ENCODE peak calls at places on chromosomes 7 and 10, in five cellular contexts. I is stimulated activated CD4-positive, alpha-beta T cell treated with anti-CD3 and anti-CD28 coated beads, Interleukin-2, amount 100 ng/mL, for 48 hours; V is NCI-H1417; B is SJSA1; W is left lung. J is an unnamed sample.

GRCh38 chr7:27143022-27143949 is at the start of gene HOXA5:
- DNase-seq in I (no peak), V (peak; percentile 93), W (no peak), B (peak; percentile 76), J (peak; percentile 70)

GRCh38 chr10:34689053-34689452 is 126.0 kb downstream of the PARD3 start:
- DNase-seq in V (peak; percentile 63), W (no peak), I (no peak), B (no peak), J (no peak)

GRCh38 chr7:116165717-116166116 is 44.6 kb upstream of the TES start:
- DNase-seq in I (no peak), W (no peak), V (no peak), B (no peak), J (no peak)

GRCh38 chr10:58266003-58266825 is 1.5 kb downstream of the IPMK start:
- DNase-seq in B (no peak), I (no peak), V (peak; percentile 35), W (no peak), J (no peak)

GRCh38 chr10:74842301-74842700 is 15.9 kb downstream of the KAT6B start:
- DNase-seq in V (no peak), B (no peak), I (no peak), W (no peak), J (no peak)

GRCh38 chr7:77251519-77251819 is 51.9 kb upstream of the FGL2 start:
- DNase-seq in W (no peak), V (no peak), B (no peak), I (no peak), J (no peak)

GRCh38 chr10:53458007-53458406 is 685.4 kb upstream of the MBL2 start:
- DNase-seq in V (no peak), W (no peak), I (no peak), B (no peak), J (no peak)

GRCh38 chr7:45872116-45873034 is 507 bp downstream of the CCDC201 start:
- DNase-seq in B (peak; percentile 25), W (no peak), V (no peak), I (no peak), J (no peak)

GRCh38 chr10:85642421-85643170 is 724.0 kb downstream of the GRID1 start:
- DNase-seq in W (no peak), B (peak; percentile 83), I (no peak), V (peak; percentile 4), J (no peak)

GRCh38 chr10:116324951-116325635 is 845 bp downstream of the CCDC172 start:
- DNase-seq in V (no peak), I (no peak), W (no peak), B (no peak), J (no peak)

GRCh38 chr7:106905734-106906133 is 40.7 kb downstream of the PIK3CG start:
- DNase-seq in B (no peak), V (no peak), I (no peak), W (no peak), J (peak; percentile 18)

GRCh38 chr10:133097961-133098360 is 10.2 kb downstream of the ADGRA1 start:
- DNase-seq in W (no peak), V (no peak), B (no peak), I (no peak), J (no peak)

GRCh38 chr10:99993994-99994689 is 15.6 kb downstream of the DNMBP start:
- DNase-seq in B (peak; percentile 83), W (peak; percentile 84), I (no peak), V (peak; percentile 7), J (no peak)

GRCh38 chr10:1549591-1550290 is 187.6 kb downstream of the ADARB2 start:
- DNase-seq in V (peak; percentile 33), I (no peak), W (peak; percentile 9), B (no peak), J (no peak)

GRCh38 chr10:104099941-104100340 is 14.3 kb upstream of the COL17A1 start:
- DNase-seq in W (no peak), I (no peak), B (no peak), V (no peak), J (no peak)

GRCh38 chr10:90621577-90621976 is 236.3 kb downstream of the HTR7 start:
- DNase-seq in B (no peak), I (no peak), W (no peak), V (no peak), J (peak; percentile 4)

GRCh38 chr7:127822822-127823508 is 171.0 kb downstream of the SND1 start:
- DNase-seq in V (peak; percentile 46), B (no peak), I (no peak), W (no peak), J (peak; percentile 18)

GRCh38 chr7:139777304-139777890 is 401 bp downstream of the HIPK2 start:
- DNase-seq in W (no peak), B (no peak), V (peak; percentile 72), I (no peak), J (no peak)

GRCh38 chr7:8829100-8829499 is 395.7 kb downstream of the NXPH1 start:
- DNase-seq in B (no peak), W (no peak), I (no peak), V (no peak), J (no peak)

GRCh38 chr7:78134256-78134655 is 335.7 kb downstream of the PHTF2 start:
- DNase-seq in I (no peak), V (peak; percentile 72), W (no peak), B (no peak), J (no peak)

GRCh38 chr7:116672596-116673503 is 854 bp downstream of the MET start:
- DNase-seq in I (no peak), V (peak; percentile 80), W (no peak), B (no peak), J (no peak)

J was measured in iPS DF 6.9.